ENCODE peak calls at places on chromosomes 16 and 17, in nine cellular contexts. E, J, P, K, X, T, N, B and W are unnamed samples.

GRCh38 chr16:75246504-75247205 is 4.8 kb downstream of the BCAR1 start:
- DNase-seq in E (no peak), J (no peak), P (no peak), K (no peak), X (no peak), T (no peak), N (no peak), B (no peak), W (no peak)

GRCh38 chr17:57993471-57994365 is 5.7 kb upstream of the VEZF1 start:
- DNase-seq in E (no peak), J (peak), P (no peak), K (no peak), X (no peak), T (no peak), N (no peak), B (no peak), W (no peak)

GRCh38 chr16:86772671-86773338 is 194.5 kb downstream of the FOXL1 start:
- DNase-seq in E (no peak), J (no peak), P (peak), K (peak), X (no peak), T (peak), N (no peak), B (no peak), W (no peak)

GRCh38 chr16:47079883-47080282 is 63.9 kb downstream of the NETO2 start:
- DNase-seq in E (no peak), J (no peak), P (no peak), K (no peak), X (no peak), T (no peak), N (no peak), B (no peak), W (no peak)

GRCh38 chr16:81623365-81624102 is 155.6 kb upstream of the PLCG2 start:
- DNase-seq in E (peak), J (peak), P (peak), K (peak), X (peak), T (peak), N (peak), B (peak), W (no peak)

GRCh38 chr16:57618306-57619132 is 9.9 kb upstream of the ADGRG1 start:
- DNase-seq in E (no peak), J (no peak), P (peak), K (no peak), X (no peak), T (peak), N (no peak), B (peak), W (no peak)

GRCh38 chr17:41404024-41404651 is 6.7 kb upstream of the KRT31 start:
- DNase-seq in E (no peak), J (no peak), P (peak), K (peak), X (no peak), T (peak), N (peak), B (peak), W (no peak)

GRCh38 chr16:55411231-55411630 is 67.8 kb upstream of the MMP2 start:
- DNase-seq in E (no peak), J (no peak), P (no peak), K (no peak), X (no peak), T (peak), N (no peak), B (peak), W (no peak)

GRCh38 chr17:32161029-32161428 is 18.7 kb downstream of the RHOT1 start:
- DNase-seq in E (no peak), J (no peak), P (peak), K (no peak), X (no peak), T (no peak), N (no peak), B (no peak), W (no peak)

GRCh38 chr17:6323626-6324356 is 111.1 kb downstream of the AIPL1 start:
- DNase-seq in E (no peak), J (no peak), P (peak), K (no peak), X (no peak), T (no peak), N (no peak), B (peak), W (no peak)

GRCh38 chr16:55497558-55497957 is 11.3 kb upstream of the LPCAT2 start:
- DNase-seq in E (no peak), J (no peak), P (no peak), K (no peak), X (no peak), T (no peak), N (no peak), B (peak), W (no peak)